ENCODE peak calls at places on chromosomes 5 and 9, in four cellular contexts. One of them, this sample, is unnamed.

GRCh38 chr5:130243641-130244040 is 339.4 kb downstream of the CHSY3 start:
- DNase-seq in GM12878: no peak
- DNase-seq in H1: no peak
- DNase-seq in K562: no peak
- DNase-seq in this sample: no peak

GRCh38 chr9:114172981-114173833 is 17.9 kb downstream of the COL27A1 start:
- DNase-seq in GM12878: no peak
- DNase-seq in H1: no peak
- DNase-seq in K562: no peak
- DNase-seq in this sample: no peak

GRCh38 chr5:94793816-94794198 is 175.3 kb downstream of the SLF1 start:
- DNase-seq in GM12878: no peak
- DNase-seq in H1: no peak
- DNase-seq in K562: no peak
- DNase-seq in this sample: no peak

GRCh38 chr5:76790632-76791290 is 28.1 kb upstream of the F2RL1 start:
- DNase-seq in GM12878: no peak
- DNase-seq in H1: no peak
- DNase-seq in K562: no peak
- DNase-seq in this sample: no peak

GRCh38 chr9:114207034-114207815 is 51.9 kb downstream of the COL27A1 start:
- DNase-seq in GM12878: no peak
- DNase-seq in H1: no peak
- DNase-seq in K562: no peak
- DNase-seq in this sample: no peak

GRCh38 chr9:73049280-73049679 is 96.4 kb upstream of the ALDH1A1 start:
- DNase-seq in GM12878: no peak
- DNase-seq in H1: no peak
- DNase-seq in K562: no peak
- DNase-seq in this sample: no peak

GRCh38 chr5:61346511-61346910 is 14.5 kb downstream of the ZSWIM6 start:
- DNase-seq in GM12878: no peak
- DNase-seq in H1: no peak
- DNase-seq in K562: no peak
- DNase-seq in this sample: no peak

GRCh38 chr5:173397531-173397930 is 69.3 kb upstream of the STC2 start:
- DNase-seq in GM12878: no peak
- DNase-seq in H1: no peak
- DNase-seq in K562: no peak
- DNase-seq in this sample: no peak

GRCh38 chr5:81766611-81767010 is 15.7 kb upstream of the SSBP2 start:
- DNase-seq in GM12878: no peak
- DNase-seq in H1: no peak
- DNase-seq in K562: no peak
- DNase-seq in this sample: no peak

GRCh38 chr9:94927048-94927761 is 200.7 kb downstream of the AOPEP start:
- DNase-seq in GM12878: no peak
- DNase-seq in H1: no peak
- DNase-seq in K562: no peak
- DNase-seq in this sample: no peak

GRCh38 chr9:2311920-2312319 is 296.8 kb downstream of the SMARCA2 start:
- DNase-seq in GM12878: no peak
- DNase-seq in H1: no peak
- DNase-seq in K562: no peak
- DNase-seq in this sample: no peak

GRCh38 chr9:19969721-19970120 is 180.9 kb upstream of the SLC24A2 start:
- DNase-seq in GM12878: no peak
- DNase-seq in H1: no peak
- DNase-seq in K562: no peak
- DNase-seq in this sample: no peak

GRCh38 chr5:135953850-135954249 is 933 bp downstream of the LECT2 start:
- DNase-seq in GM12878: no peak
- DNase-seq in H1: no peak
- DNase-seq in K562: no peak
- DNase-seq in this sample: no peak

GRCh38 chr9:112663681-112664080 is 54.2 kb downstream of the INIP start:
- DNase-seq in GM12878: no peak
- DNase-seq in H1: no peak
- DNase-seq in K562: no peak
- DNase-seq in this sample: no peak

GRCh38 chr5:180209137-180209581 is at the start of gene RASGEF1C:
- DNase-seq in GM12878: no peak
- DNase-seq in H1: no peak
- DNase-seq in K562: peak
- DNase-seq in this sample: no peak

GRCh38 chr9:81534138-81534865 is 155.0 kb downstream of the TLE1 start:
- DNase-seq in GM12878: no peak
- DNase-seq in H1: no peak
- DNase-seq in K562: no peak
- DNase-seq in this sample: no peak

GRCh38 chr9:33687779-33688178 is 107.6 kb upstream of the PRSS3 start:
- DNase-seq in GM12878: no peak
- DNase-seq in H1: no peak
- DNase-seq in K562: no peak
- DNase-seq in this sample: no peak

GRCh38 chr5:158277276-158277675 is 418.3 kb upstream of the CLINT1 start:
- DNase-seq in GM12878: no peak
- DNase-seq in H1: no peak
- DNase-seq in K562: no peak
- DNase-seq in this sample: no peak

GRCh38 chr5:96035796-96036195 is 74.1 kb upstream of the ELL2 start:
- DNase-seq in GM12878: no peak
- DNase-seq in H1: no peak
- DNase-seq in K562: no peak
- DNase-seq in this sample: no peak

GRCh38 chr5:1399737-1400136 is 45.5 kb downstream of the SLC6A3 start:
- DNase-seq in GM12878: no peak
- DNase-seq in H1: no peak
- DNase-seq in K562: no peak
- DNase-seq in this sample: no peak

GRCh38 chr9:78439866-78440830 is 143.2 kb downstream of the PSAT1 start:
- DNase-seq in GM12878: no peak
- DNase-seq in H1: no peak
- DNase-seq in K562: no peak
- DNase-seq in this sample: no peak

GRCh38 chr5:24365406-24365805 is 279.4 kb downstream of the CDH10 start:
- DNase-seq in GM12878: no peak
- DNase-seq in H1: no peak
- DNase-seq in K562: no peak
- DNase-seq in this sample: no peak

GRCh38 chr5:108167174-108167573 is 214.7 kb downstream of the FBXL17 start:
- DNase-seq in GM12878: no peak
- DNase-seq in H1: no peak
- DNase-seq in K562: no peak
- DNase-seq in this sample: no peak

GRCh38 chr5:17396247-17396646 is 101.8 kb upstream of the TAF11L2 start:
- DNase-seq in GM12878: no peak
- DNase-seq in H1: no peak
- DNase-seq in K562: no peak
- DNase-seq in this sample: no peak

GRCh38 chr5:81167078-81167477 is 66.0 kb upstream of the CKMT2 start:
- DNase-seq in GM12878: no peak
- DNase-seq in H1: no peak
- DNase-seq in K562: no peak
- DNase-seq in this sample: no peak

GRCh38 chr5:141681695-141682641 is at the start of gene ARAP3:
- DNase-seq in GM12878: no peak
- DNase-seq in H1: no peak
- DNase-seq in K562: peak
- DNase-seq in this sample: no peak

GRCh38 chr5:144139586-144139985 is 30.9 kb downstream of the YIPF5 start:
- DNase-seq in GM12878: no peak
- DNase-seq in H1: no peak
- DNase-seq in K562: no peak
- DNase-seq in this sample: no peak

GRCh38 chr5:86442036-86442435 is 175.7 kb upstream of the COX7C start:
- DNase-seq in GM12878: no peak
- DNase-seq in H1: no peak
- DNase-seq in K562: no peak
- DNase-seq in this sample: no peak

GRCh38 chr5:149127394-149127955 is 13.8 kb upstream of the ABLIM3 start:
- DNase-seq in GM12878: no peak
- DNase-seq in H1: no peak
- DNase-seq in K562: no peak
- DNase-seq in this sample: no peak

GRCh38 chr5:39783756-39784421 is 359.1 kb upstream of the DAB2 start:
- DNase-seq in GM12878: no peak
- DNase-seq in H1: no peak
- DNase-seq in K562: no peak
- DNase-seq in this sample: peak

GRCh38 chr9:22102347-22103053 is 93.4 kb upstream of the CDKN2B start:
- DNase-seq in GM12878: no peak
- DNase-seq in H1: no peak
- DNase-seq in K562: no peak
- DNase-seq in this sample: no peak

GRCh38 chr9:22097712-22098111 is 88.6 kb upstream of the CDKN2B start:
- DNase-seq in GM12878: no peak
- DNase-seq in H1: no peak
- DNase-seq in K562: no peak
- DNase-seq in this sample: no peak

GRCh38 chr9:22103650-22104575 is 94.8 kb upstream of the CDKN2B start:
- DNase-seq in GM12878: no peak
- DNase-seq in H1: no peak
- DNase-seq in K562: no peak
- DNase-seq in this sample: no peak

GRCh38 chr9:22100626-22101025 is 91.5 kb upstream of the CDKN2B start:
- DNase-seq in GM12878: no peak
- DNase-seq in H1: no peak
- DNase-seq in K562: no peak
- DNase-seq in this sample: no peak

GRCh38 chr9:22098636-22099332 is 89.7 kb upstream of the CDKN2B start:
- DNase-seq in GM12878: no peak
- DNase-seq in H1: no peak
- DNase-seq in K562: no peak
- DNase-seq in this sample: no peak
- H3K9ac ChIP-seq in GM12878: no peak
- H3K9ac ChIP-seq in H1: no peak
- H3K9ac ChIP-seq in K562: no peak
- H3K9ac ChIP-seq in this sample: no peak

DNA sequence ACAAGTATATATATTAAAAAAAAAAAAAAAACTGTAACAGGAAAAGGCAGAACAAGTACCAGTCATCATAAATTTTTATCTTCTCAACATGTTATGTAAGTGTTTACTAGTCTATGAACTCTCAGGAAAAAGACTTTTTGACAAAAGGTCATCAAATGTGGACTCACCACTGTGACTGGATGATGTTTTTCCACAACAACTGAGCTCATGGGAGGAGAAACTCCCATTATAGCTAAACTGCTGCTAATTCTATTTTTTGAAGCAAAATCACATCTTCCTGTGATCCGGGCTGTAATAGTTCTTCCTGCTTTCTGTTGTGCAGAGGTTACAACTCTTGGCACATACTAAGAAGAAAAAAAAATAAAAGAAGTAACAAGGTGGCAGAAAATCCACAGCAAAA is 39.6 kb downstream of the POC5 start:
- DNase-seq in GM12878: no peak
- DNase-seq in H1: no peak
- DNase-seq in K562: no peak
- DNase-seq in this sample: no peak
- TF ChIP-seq POLR2AphosphoS5 in GM12878: no peak
- TF ChIP-seq POLR2AphosphoS5 in H1: no peak
- TF ChIP-seq POLR2AphosphoS5 in K562: no peak
- TF ChIP-seq POLR2AphosphoS5 in this sample: no peak

GRCh38 chr5:171308453-171309275 is at the start of gene TLX3:
- DNase-seq in GM12878: no peak
- DNase-seq in H1: peak
- DNase-seq in K562: no peak
- DNase-seq in this sample: no peak

GRCh38 chr5:171307843-171308452 is 1.1 kb upstream of the TLX3 start:
- DNase-seq in GM12878: no peak
- DNase-seq in H1: no peak
- DNase-seq in K562: no peak
- DNase-seq in this sample: no peak

GRCh38 chr5:171309276-171309525 is 153 bp downstream of the TLX3 start:
- DNase-seq in GM12878: no peak
- DNase-seq in H1: no peak
- DNase-seq in K562: no peak
- DNase-seq in this sample: no peak

GRCh38 chr5:171306785-171307591 is 2.1 kb upstream of the TLX3 start:
- DNase-seq in GM12878: no peak
- DNase-seq in H1: no peak
- DNase-seq in K562: no peak
- DNase-seq in this sample: no peak

DNA sequence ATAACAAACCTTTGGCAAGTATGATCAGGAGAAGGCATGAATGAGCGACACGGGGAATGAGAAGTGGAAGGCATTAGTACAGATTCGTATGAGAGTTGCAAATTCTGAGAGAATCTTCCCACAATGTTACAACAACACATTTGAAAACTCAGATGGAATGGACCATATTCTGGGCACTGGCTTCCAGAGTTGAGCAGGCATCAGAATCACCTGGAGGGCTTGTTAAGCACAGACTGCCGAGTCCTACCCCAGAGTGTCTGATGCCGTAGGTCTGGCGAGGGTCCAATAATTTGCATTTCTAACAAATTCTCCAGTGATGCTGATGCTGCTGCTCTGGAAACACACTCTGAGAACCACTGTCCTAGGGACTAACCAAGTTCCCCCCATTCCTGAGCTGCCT is 2.9 kb upstream of the TLX3 start:
- DNase-seq in GM12878: no peak
- DNase-seq in H1: no peak
- DNase-seq in K562: no peak
- DNase-seq in this sample: no peak
- TF ChIP-seq EZH2 in GM12878: no peak
- TF ChIP-seq EZH2 in H1: no peak
- TF ChIP-seq EZH2 in K562: no peak
- TF ChIP-seq EZH2 in this sample: no peak

GRCh38 chr9:36400332-36401178 is 486 bp upstream of the RNF38 start:
- DNase-seq in GM12878: peak
- DNase-seq in H1: peak
- DNase-seq in K562: peak
- DNase-seq in this sample: no peak

GRCh38 chr9:36401179-36401740 is 1.2 kb upstream of the RNF38 start:
- DNase-seq in GM12878: peak
- DNase-seq in H1: peak
- DNase-seq in K562: peak
- DNase-seq in this sample: no peak

GRCh38 chr9:36401897-36402480 is 1.9 kb upstream of the RNF38 start:
- DNase-seq in GM12878: no peak
- DNase-seq in H1: no peak
- DNase-seq in K562: no peak
- DNase-seq in this sample: no peak

GRCh38 chr9:36398745-36399144 is 1.3 kb downstream of the RNF38 start:
- DNase-seq in GM12878: no peak
- DNase-seq in H1: no peak
- DNase-seq in K562: no peak
- DNase-seq in this sample: no peak

DNA sequence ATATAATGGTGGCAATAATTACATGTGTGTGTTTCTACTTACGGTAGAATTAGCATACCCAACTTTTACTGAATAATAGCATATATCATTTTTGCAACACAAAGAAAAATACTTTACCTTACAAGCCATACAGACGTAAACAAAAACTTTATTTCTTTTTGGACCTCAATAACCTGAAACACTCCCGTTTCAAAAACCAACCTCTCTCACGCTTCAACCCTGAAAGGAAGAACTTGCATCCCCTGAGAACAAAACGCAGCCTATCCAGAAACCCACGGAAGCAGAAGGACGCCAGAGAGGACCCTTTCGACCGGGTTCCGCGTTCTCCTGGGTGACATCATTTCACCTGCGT is at the start of gene RNF38:
- DNase-seq in GM12878: peak
- DNase-seq in H1: no peak
- DNase-seq in K562: no peak
- DNase-seq in this sample: no peak
- H3K9ac ChIP-seq in GM12878: peak
- H3K9ac ChIP-seq in H1: peak
- H3K9ac ChIP-seq in K562: peak
- H3K9ac ChIP-seq in this sample: peak